ENCODE peak calls at places on chromosomes 13 and 19, in seven cellular contexts. One of them, this sample, is unnamed.

GRCh38 chr19:15635016-15635805 is 5.5 kb upstream of the CYP4F3 start:
- DNase-seq in psoas muscle: no peak
- DNase-seq in left lung: no peak
- DNase-seq in thoracic aorta: no peak
- DNase-seq in kidney: no peak
- DNase-seq in CD8-positive, alpha-beta memory T cell: no peak
- DNase-seq in neural progenitor cell: no peak
- DNase-seq in this sample: peak; percentile 91

GRCh38 chr19:39677931-39678889 is 22.5 kb downstream of the LGALS16 start:
- DNase-seq in CD8-positive, alpha-beta memory T cell: no peak
- DNase-seq in kidney: no peak
- DNase-seq in psoas muscle: peak; percentile 42
- DNase-seq in neural progenitor cell: no peak
- DNase-seq in left lung: peak; percentile 44
- DNase-seq in thoracic aorta: no peak
- DNase-seq in this sample: peak; percentile 42

GRCh38 chr19:4115050-4115817 is 8.7 kb downstream of the MAP2K2 start:
- DNase-seq in CD8-positive, alpha-beta memory T cell: peak; percentile 85
- DNase-seq in left lung: no peak
- DNase-seq in thoracic aorta: no peak
- DNase-seq in neural progenitor cell: no peak
- DNase-seq in psoas muscle: no peak
- DNase-seq in kidney: no peak
- DNase-seq in this sample: no peak

GRCh38 chr13:66200555-66200954 is 1029.6 kb downstream of the PCDH9 start:
- DNase-seq in left lung: no peak
- DNase-seq in neural progenitor cell: no peak
- DNase-seq in kidney: no peak
- DNase-seq in CD8-positive, alpha-beta memory T cell: no peak
- DNase-seq in thoracic aorta: no peak
- DNase-seq in psoas muscle: no peak
- DNase-seq in this sample: no peak

GRCh38 chr19:4678881-4679379 is 8.8 kb upstream of the MYDGF start:
- DNase-seq in thoracic aorta: no peak
- DNase-seq in left lung: no peak
- DNase-seq in kidney: no peak
- DNase-seq in psoas muscle: peak; percentile 30
- DNase-seq in neural progenitor cell: peak; percentile 82
- DNase-seq in CD8-positive, alpha-beta memory T cell: no peak
- DNase-seq in this sample: no peak

GRCh38 chr13:33372251-33372919 is 86.8 kb upstream of the STARD13 start:
- DNase-seq in neural progenitor cell: no peak
- DNase-seq in kidney: no peak
- DNase-seq in CD8-positive, alpha-beta memory T cell: no peak
- DNase-seq in left lung: no peak
- DNase-seq in psoas muscle: no peak
- DNase-seq in thoracic aorta: no peak
- DNase-seq in this sample: no peak

GRCh38 chr13:75101997-75102720 is 379.8 kb downstream of the TBC1D4 start:
- DNase-seq in psoas muscle: no peak
- DNase-seq in thoracic aorta: no peak
- DNase-seq in CD8-positive, alpha-beta memory T cell: no peak
- DNase-seq in left lung: no peak
- DNase-seq in kidney: no peak
- DNase-seq in neural progenitor cell: peak; percentile 54
- DNase-seq in this sample: no peak

GRCh38 chr13:31115616-31116015 is 46.1 kb downstream of the HSPH1 start:
- DNase-seq in kidney: no peak
- DNase-seq in thoracic aorta: no peak
- DNase-seq in psoas muscle: no peak
- DNase-seq in CD8-positive, alpha-beta memory T cell: no peak
- DNase-seq in left lung: no peak
- DNase-seq in neural progenitor cell: no peak
- DNase-seq in this sample: no peak

GRCh38 chr19:29840066-29840950 is 28.5 kb downstream of the CCNE1 start:
- DNase-seq in kidney: no peak
- DNase-seq in CD8-positive, alpha-beta memory T cell: no peak
- DNase-seq in thoracic aorta: no peak
- DNase-seq in left lung: no peak
- DNase-seq in psoas muscle: no peak
- DNase-seq in neural progenitor cell: no peak
- DNase-seq in this sample: peak; percentile 21

GRCh38 chr19:5645409-5645808 is 22.5 kb downstream of the SAFB start:
- DNase-seq in neural progenitor cell: no peak
- DNase-seq in kidney: no peak
- DNase-seq in CD8-positive, alpha-beta memory T cell: no peak
- DNase-seq in left lung: no peak
- DNase-seq in thoracic aorta: no peak
- DNase-seq in psoas muscle: no peak
- DNase-seq in this sample: no peak

GRCh38 chr19:6930190-6930589 is 42.8 kb downstream of the ADGRE1 start:
- DNase-seq in CD8-positive, alpha-beta memory T cell: no peak
- DNase-seq in neural progenitor cell: no peak
- DNase-seq in left lung: no peak
- DNase-seq in psoas muscle: no peak
- DNase-seq in kidney: no peak
- DNase-seq in thoracic aorta: no peak
- DNase-seq in this sample: no peak

GRCh38 chr13:47903836-47904235 is 97.2 kb downstream of the SUCLA2 start:
- DNase-seq in neural progenitor cell: no peak
- DNase-seq in CD8-positive, alpha-beta memory T cell: no peak
- DNase-seq in left lung: no peak
- DNase-seq in psoas muscle: no peak
- DNase-seq in kidney: no peak
- DNase-seq in thoracic aorta: no peak
- DNase-seq in this sample: no peak

GRCh38 chr19:35545855-35546381 is 492 bp downstream of the TMEM147 start:
- DNase-seq in kidney: no peak
- DNase-seq in CD8-positive, alpha-beta memory T cell: peak; percentile 64
- DNase-seq in psoas muscle: peak; percentile 47
- DNase-seq in neural progenitor cell: no peak
- DNase-seq in thoracic aorta: no peak
- DNase-seq in left lung: no peak
- DNase-seq in this sample: peak; percentile 70

GRCh38 chr13:21227917-21228316 is 51.5 kb downstream of the MRPL57 start:
- DNase-seq in left lung: no peak
- DNase-seq in CD8-positive, alpha-beta memory T cell: no peak
- DNase-seq in psoas muscle: no peak
- DNase-seq in neural progenitor cell: no peak
- DNase-seq in kidney: no peak
- DNase-seq in thoracic aorta: no peak
- DNase-seq in this sample: no peak

GRCh38 chr19:7869453-7869909 is 4.7 kb downstream of the PRR36 start:
- DNase-seq in neural progenitor cell: peak; percentile 72
- DNase-seq in thoracic aorta: no peak
- DNase-seq in left lung: peak; percentile 67
- DNase-seq in CD8-positive, alpha-beta memory T cell: peak; percentile 84
- DNase-seq in psoas muscle: peak; percentile 49
- DNase-seq in kidney: peak; percentile 91
- DNase-seq in this sample: peak; percentile 84

GRCh38 chr19:2142173-2142829 is 9.1 kb downstream of the AP3D1 start:
- DNase-seq in psoas muscle: no peak
- DNase-seq in neural progenitor cell: no peak
- DNase-seq in left lung: no peak
- DNase-seq in kidney: no peak
- DNase-seq in CD8-positive, alpha-beta memory T cell: no peak
- DNase-seq in thoracic aorta: no peak
- DNase-seq in this sample: no peak

GRCh38 chr19:2140193-2140545 is 11.2 kb downstream of the AP3D1 start:
- DNase-seq in left lung: no peak
- DNase-seq in thoracic aorta: no peak
- DNase-seq in CD8-positive, alpha-beta memory T cell: no peak
- DNase-seq in kidney: no peak
- DNase-seq in psoas muscle: no peak
- DNase-seq in neural progenitor cell: no peak
- DNase-seq in this sample: no peak

GRCh38 chr19:2148482-2149135 is 2.8 kb downstream of the AP3D1 start:
- DNase-seq in neural progenitor cell: no peak
- DNase-seq in thoracic aorta: no peak
- DNase-seq in psoas muscle: no peak
- DNase-seq in kidney: no peak
- DNase-seq in CD8-positive, alpha-beta memory T cell: no peak
- DNase-seq in left lung: no peak
- DNase-seq in this sample: no peak

GRCh38 chr19:2145831-2146241 is 5.5 kb downstream of the AP3D1 start:
- DNase-seq in psoas muscle: no peak
- DNase-seq in kidney: no peak
- DNase-seq in neural progenitor cell: no peak
- DNase-seq in CD8-positive, alpha-beta memory T cell: no peak
- DNase-seq in left lung: no peak
- DNase-seq in thoracic aorta: no peak
- DNase-seq in this sample: no peak

GRCh38 chr19:2144190-2144589 is 7.2 kb downstream of the AP3D1 start:
- DNase-seq in CD8-positive, alpha-beta memory T cell: no peak
- DNase-seq in left lung: no peak
- DNase-seq in psoas muscle: no peak
- DNase-seq in kidney: peak; percentile 66
- DNase-seq in thoracic aorta: no peak
- DNase-seq in neural progenitor cell: no peak
- DNase-seq in this sample: no peak
- H3K36me3 ChIP-seq in CD8-positive, alpha-beta memory T cell: no peaks in the 10 kb centered on the region
- H3K36me3 ChIP-seq in left lung: peaks cover 50% of the 10 kb centered on the region
- H3K36me3 ChIP-seq in psoas muscle: peaks cover 5% of the 10 kb centered on the region
- H3K36me3 ChIP-seq in kidney: no peaks in the 10 kb centered on the region
- H3K36me3 ChIP-seq in thoracic aorta: no peaks in the 10 kb centered on the region
- H3K36me3 ChIP-seq in neural progenitor cell: no peaks in the 10 kb centered on the region
- H3K36me3 ChIP-seq in this sample: no peaks in the 10 kb centered on the region

DNA sequence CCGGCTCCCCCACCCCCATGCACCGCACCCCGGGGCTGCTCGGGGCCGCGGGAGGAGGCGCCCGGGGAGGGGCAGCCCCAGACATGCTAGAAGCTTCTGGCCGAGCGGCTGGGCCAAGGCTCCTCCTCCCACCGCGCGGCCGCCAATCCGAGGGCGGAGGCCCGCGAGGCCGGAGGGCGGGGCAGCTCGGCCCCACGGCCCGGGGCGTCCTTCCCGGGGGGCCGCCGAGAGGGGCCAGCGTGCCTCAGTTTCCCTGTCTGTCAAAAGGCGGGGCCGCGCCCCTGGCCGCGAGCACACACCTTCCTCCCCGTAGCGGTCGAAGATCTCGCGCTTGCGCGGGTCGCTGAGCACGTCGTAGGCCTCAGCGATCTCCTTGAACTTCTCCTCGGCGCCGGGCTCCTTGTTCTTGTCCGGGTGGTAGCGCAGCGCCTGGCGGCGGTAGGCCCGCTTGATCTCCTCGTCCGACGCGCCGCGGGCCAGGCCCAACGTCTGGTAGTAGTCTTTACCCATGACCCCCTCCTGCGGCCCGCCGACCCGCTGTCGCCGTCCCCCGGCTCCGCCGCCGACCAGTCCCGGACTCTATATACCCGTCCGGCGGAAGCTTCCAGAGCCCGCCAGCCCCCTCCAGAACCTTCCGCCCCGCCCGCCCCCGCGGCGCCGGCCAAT is at the start of gene DNAJB1:
- DNase-seq in psoas muscle: peak; percentile 85
- DNase-seq in thoracic aorta: no peak
- DNase-seq in neural progenitor cell: peak; percentile 79
- DNase-seq in kidney: peak; percentile 95
- DNase-seq in left lung: peak; percentile 89
- DNase-seq in CD8-positive, alpha-beta memory T cell: peak; percentile 77
- DNase-seq in this sample: peak; percentile 91
- H3K4me1 ChIP-seq in psoas muscle: peaks cover 42% of the 10 kb centered on the region
- H3K4me1 ChIP-seq in thoracic aorta: peaks cover 30% of the 10 kb centered on the region
- H3K4me1 ChIP-seq in neural progenitor cell: peaks cover 5% of the 10 kb centered on the region
- H3K4me1 ChIP-seq in kidney: peaks cover 27% of the 10 kb centered on the region
- H3K4me1 ChIP-seq in left lung: peaks cover 59% of the 10 kb centered on the region
- H3K4me1 ChIP-seq in CD8-positive, alpha-beta memory T cell: peaks cover 80% of the 10 kb centered on the region
- H3K4me1 ChIP-seq in this sample: no peaks in the 10 kb centered on the region

GRCh38 chr19:32917612-32917996 is 48.0 kb upstream of the SLC7A9 start:
- DNase-seq in CD8-positive, alpha-beta memory T cell: no peak
- DNase-seq in thoracic aorta: no peak
- DNase-seq in neural progenitor cell: no peak
- DNase-seq in left lung: no peak
- DNase-seq in psoas muscle: no peak
- DNase-seq in kidney: no peak
- DNase-seq in this sample: no peak
- H3K36me3 ChIP-seq in CD8-positive, alpha-beta memory T cell: no peaks in the 10 kb centered on the region
- H3K36me3 ChIP-seq in thoracic aorta: peaks cover 13% of the 10 kb centered on the region
- H3K36me3 ChIP-seq in neural progenitor cell: no peaks in the 10 kb centered on the region
- H3K36me3 ChIP-seq in left lung: peaks cover 62% of the 10 kb centered on the region
- H3K36me3 ChIP-seq in psoas muscle: peaks cover 40% of the 10 kb centered on the region
- H3K36me3 ChIP-seq in kidney: peaks cover 6% of the 10 kb centered on the region
- H3K36me3 ChIP-seq in this sample: no peaks in the 10 kb centered on the region

GRCh38 chr19:38656171-38656981 is 8.9 kb downstream of the ACTN4 start:
- DNase-seq in psoas muscle: no peak
- DNase-seq in CD8-positive, alpha-beta memory T cell: peak; percentile 54
- DNase-seq in neural progenitor cell: no peak
- DNase-seq in thoracic aorta: no peak
- DNase-seq in left lung: no peak
- DNase-seq in kidney: no peak
- DNase-seq in this sample: no peak

GRCh38 chr19:38660724-38661123 is 13.3 kb downstream of the ACTN4 start:
- DNase-seq in psoas muscle: no peak
- DNase-seq in thoracic aorta: no peak
- DNase-seq in CD8-positive, alpha-beta memory T cell: no peak
- DNase-seq in neural progenitor cell: no peak
- DNase-seq in left lung: no peak
- DNase-seq in kidney: no peak
- DNase-seq in this sample: no peak

GRCh38 chr19:38661166-38661565 is 13.7 kb downstream of the ACTN4 start:
- DNase-seq in thoracic aorta: no peak
- DNase-seq in CD8-positive, alpha-beta memory T cell: no peak
- DNase-seq in neural progenitor cell: no peak
- DNase-seq in psoas muscle: no peak
- DNase-seq in left lung: no peak
- DNase-seq in kidney: no peak
- DNase-seq in this sample: no peak

GRCh38 chr19:38657633-38658222 is 10.3 kb downstream of the ACTN4 start:
- DNase-seq in CD8-positive, alpha-beta memory T cell: no peak
- DNase-seq in thoracic aorta: no peak
- DNase-seq in kidney: no peak
- DNase-seq in neural progenitor cell: peak; percentile 43
- DNase-seq in left lung: no peak
- DNase-seq in psoas muscle: no peak
- DNase-seq in this sample: no peak

DNA sequence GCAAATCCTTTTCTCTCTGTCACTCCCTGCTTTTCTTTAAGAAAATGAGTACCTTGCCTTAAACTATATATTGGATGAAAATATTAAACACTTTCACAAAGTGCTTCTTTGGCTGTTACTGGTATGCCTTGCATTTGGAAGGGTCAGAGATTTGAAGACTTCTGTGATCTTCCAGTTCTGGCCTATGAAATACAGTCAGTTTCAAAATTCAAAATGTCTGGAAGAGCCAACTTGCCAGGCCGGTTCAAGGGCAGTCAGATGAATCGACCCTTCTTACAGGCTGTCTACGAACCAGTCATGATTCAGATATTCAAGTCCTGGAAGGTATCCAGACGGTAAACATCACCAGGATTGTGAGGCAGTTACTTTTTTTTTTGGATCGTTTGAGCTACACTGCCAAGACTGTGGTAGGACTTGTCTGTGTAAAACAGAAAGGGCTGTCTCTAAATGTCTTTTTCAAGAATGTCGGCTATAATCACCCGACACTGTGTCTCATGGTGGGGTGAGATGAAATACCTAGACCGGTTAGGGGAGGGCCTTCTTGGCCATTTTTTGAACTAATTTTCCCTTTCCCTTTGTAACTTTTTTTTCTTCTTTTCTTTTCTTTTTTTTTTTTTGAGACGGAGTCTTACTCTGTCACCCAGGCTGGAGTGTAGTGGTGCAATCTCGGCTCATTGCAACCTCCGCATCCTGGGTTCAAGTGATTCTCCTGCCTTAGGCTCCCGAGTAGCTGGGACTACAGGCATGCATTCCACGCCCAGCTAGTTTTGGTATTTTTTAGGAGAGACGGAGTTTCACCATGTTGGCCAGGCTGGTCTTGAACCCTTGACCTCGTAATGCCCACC is 11.2 kb downstream of the ACTN4 start:
- DNase-seq in left lung: no peak
- DNase-seq in neural progenitor cell: no peak
- DNase-seq in psoas muscle: no peak
- DNase-seq in thoracic aorta: no peak
- DNase-seq in CD8-positive, alpha-beta memory T cell: no peak
- DNase-seq in kidney: no peak
- DNase-seq in this sample: no peak
- H3K4me1 ChIP-seq in left lung: peaks cover 100% of the 10 kb centered on the region
- H3K4me1 ChIP-seq in neural progenitor cell: peaks cover 39% of the 10 kb centered on the region
- H3K4me1 ChIP-seq in psoas muscle: peaks cover 95% of the 10 kb centered on the region
- H3K4me1 ChIP-seq in thoracic aorta: peaks cover 82% of the 10 kb centered on the region
- H3K4me1 ChIP-seq in CD8-positive, alpha-beta memory T cell: peaks cover 75% of the 10 kb centered on the region
- H3K4me1 ChIP-seq in kidney: peaks cover 76% of the 10 kb centered on the region
- H3K4me1 ChIP-seq in this sample: peaks cover 11% of the 10 kb centered on the region

This sample was measured in right lobe of liver.